ENCODE peak calls at places on chromosomes 13 and 19, in seven cellular contexts. E is HCT116, O is AG09309, V is mammary epithelial cell, U is tibial artery, P is right atrium auricular region, Z is fibroblast of lung. Y is an unnamed sample.

GRCh38 chr13:110483386-110483785 is 78.1 kb downstream of the RAB20 start:
- DNase-seq in E (no peak), O (no peak), V (no peak), U (no peak), P (no peak), Z (no peak), Y (no peak)

GRCh38 chr19:35555301-35556005 is 8.0 kb downstream of the ATP4A start:
- DNase-seq in E (peak), O (no peak), V (peak), U (no peak), P (no peak), Z (peak), Y (peak)

GRCh38 chr13:75061909-75062308 is 420.1 kb downstream of the TBC1D4 start:
- DNase-seq in E (no peak), O (no peak), V (no peak), U (no peak), P (no peak), Z (no peak), Y (no peak)

GRCh38 chr13:79710376-79710775 is 229.4 kb downstream of the NDFIP2 start:
- DNase-seq in E (no peak), O (peak), V (peak), U (no peak), P (no peak), Z (peak), Y (no peak)

GRCh38 chr13:31046711-31047279 is 114.3 kb downstream of the TEX26 start:
- DNase-seq in E (no peak), O (no peak), V (no peak), U (no peak), P (no peak), Z (peak), Y (no peak)

GRCh38 chr13:59865398-59865797 is 298.3 kb downstream of the DIAPH3 start:
- DNase-seq in E (no peak), O (peak), V (no peak), U (no peak), P (no peak), Z (peak), Y (no peak)

GRCh38 chr19:10535613-10536012 is 8.1 kb upstream of the ATG4D start:
- DNase-seq in E (no peak), O (no peak), V (peak), U (no peak), P (no peak), Z (peak), Y (no peak)

GRCh38 chr19:16361926-16362325 is 37.3 kb downstream of the KLF2 start:
- DNase-seq in E (no peak), O (no peak), V (no peak), U (no peak), P (no peak), Z (no peak), Y (no peak)

GRCh38 chr19:46602392-46603194 is 1.5 kb downstream of the CALM3 start:
- DNase-seq in E (no peak), O (no peak), V (no peak), U (peak), P (peak), Z (no peak), Y (no peak)

GRCh38 chr19:17944301-17944700 is 11.5 kb downstream of the CCDC124 start:
- DNase-seq in E (no peak), O (peak), V (peak), U (no peak), P (no peak), Z (peak), Y (no peak)

GRCh38 chr19:16160943-16161560 is 12.3 kb downstream of the CIB3 start:
- DNase-seq in E (peak), O (peak), V (peak), U (no peak), P (no peak), Z (peak), Y (no peak)

GRCh38 chr13:110323172-110323851 is 16.2 kb downstream of the COL4A2 start:
- DNase-seq in E (no peak), O (no peak), V (no peak), U (peak), P (peak), Z (peak), Y (no peak)

GRCh38 chr13:97574926-97575325 is 141.0 kb downstream of the RAP2A start:
- DNase-seq in E (peak), O (no peak), V (peak), U (no peak), P (no peak), Z (peak), Y (peak)
- TF ChIP-seq CTCF in E (peak), O (peak), V (peak), U (peak), P (no peak), Z (peak), Y (peak)

GRCh38 chr13:48493076-48493765 is 39.7 kb downstream of the RCBTB2 start:
- DNase-seq in E (no peak), O (no peak), V (peak), U (no peak), P (no peak), Z (no peak), Y (peak)

GRCh38 chr13:48489666-48490065 is 43.2 kb downstream of the RCBTB2 start:
- DNase-seq in E (no peak), O (no peak), V (no peak), U (no peak), P (no peak), Z (no peak), Y (no peak)

GRCh38 chr13:48490241-48490640 is 42.6 kb downstream of the RCBTB2 start:
- DNase-seq in E (no peak), O (no peak), V (no peak), U (no peak), P (no peak), Z (no peak), Y (no peak)

GRCh38 chr13:48492123-48493075 is 40.5 kb downstream of the RCBTB2 start:
- DNase-seq in E (no peak), O (peak), V (peak), U (peak), P (peak), Z (no peak), Y (peak)

DNA sequence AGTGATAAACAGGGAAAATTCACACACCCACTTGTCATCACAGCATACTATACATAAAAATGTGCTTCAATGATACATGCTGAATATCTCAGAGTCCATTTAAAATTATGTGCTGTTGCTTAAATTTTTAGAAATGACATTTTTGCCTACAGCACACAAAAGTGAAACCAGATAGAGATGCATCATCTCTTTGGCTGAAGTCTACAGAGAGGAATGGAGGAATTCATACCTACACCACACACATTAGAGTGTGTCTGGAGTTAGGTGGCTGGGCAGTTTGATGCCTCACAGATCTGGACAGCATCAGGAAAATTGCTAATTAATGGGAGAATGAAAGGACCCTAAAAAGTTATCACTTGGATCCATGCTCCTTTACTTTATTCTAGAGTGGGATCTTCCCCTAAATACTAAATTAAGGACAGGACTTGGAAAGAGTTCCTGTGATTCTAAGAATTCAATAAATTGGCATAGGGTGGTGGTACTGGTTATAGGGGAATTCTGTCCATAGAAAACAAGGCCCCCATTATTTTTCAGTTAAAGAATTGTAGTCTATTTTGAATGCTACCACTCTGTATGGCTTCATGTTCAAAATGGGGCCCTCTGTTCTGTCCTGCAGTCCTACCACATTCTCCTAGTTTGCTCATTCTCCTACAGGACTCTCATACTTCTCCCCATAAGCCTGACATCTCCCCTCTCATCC is 41.3 kb downstream of the RCBTB2 start:
- DNase-seq in E (no peak), O (no peak), V (peak), U (no peak), P (no peak), Z (no peak), Y (peak)
- H3K4me3 ChIP-seq in E (no peak), O (peak), V (no peak), U (no peak), P (no peak), Z (peak), Y (peak)

GRCh38 chr13:49560270-49561063 is 24.9 kb downstream of the RCBTB1 start:
- DNase-seq in E (no peak), O (no peak), V (peak), U (no peak), P (no peak), Z (peak), Y (no peak)
- TF ChIP-seq CTCF in E (no peak), O (peak), V (peak), U (peak), P (no peak), Z (peak), Y (no peak)

DNA sequence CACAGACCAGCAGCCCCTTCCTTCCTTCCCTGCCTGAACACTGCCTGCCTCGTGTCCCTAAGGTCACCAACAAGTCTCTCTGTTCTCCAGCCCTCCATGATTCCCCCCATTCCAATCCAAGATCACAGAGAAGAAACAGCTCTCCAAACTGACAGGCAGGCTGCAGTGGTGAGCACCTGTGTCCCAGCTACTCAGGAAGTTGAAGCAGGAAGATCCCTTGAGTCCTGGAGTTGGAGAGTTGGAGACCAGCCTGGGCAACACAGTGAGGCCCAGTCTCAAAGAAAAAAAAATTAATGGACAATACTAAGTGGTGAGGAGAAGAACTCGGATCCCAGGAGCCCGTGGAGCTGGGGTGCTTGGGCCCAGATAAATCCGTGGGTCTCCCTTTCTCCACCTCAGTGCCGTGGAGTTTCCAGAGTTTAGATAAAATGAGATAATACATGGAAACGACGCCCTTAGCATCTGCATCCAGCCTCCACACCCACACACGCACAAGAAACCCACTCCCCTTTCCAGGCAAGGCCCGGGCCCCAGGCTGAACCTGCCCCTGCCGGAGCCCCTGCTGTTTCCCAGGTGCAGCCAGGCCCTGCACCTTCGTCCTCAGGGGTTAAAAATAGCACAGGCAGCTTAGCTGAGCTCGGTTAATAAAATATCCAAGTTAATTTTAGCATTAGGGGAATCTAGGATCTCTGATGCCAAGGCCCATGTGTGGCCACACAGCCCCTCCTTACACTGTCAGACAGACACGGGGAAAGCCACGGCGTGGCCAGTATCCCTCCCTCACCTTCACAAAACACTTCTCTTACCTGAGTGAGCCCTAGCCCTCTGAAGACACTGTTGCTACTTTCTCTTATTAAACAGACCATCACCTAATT is 4.7 kb downstream of the RASA3 start:
- DNase-seq in E (no peak), O (no peak), V (no peak), U (no peak), P (no peak), Z (no peak), Y (no peak)
- H3K4me3 ChIP-seq in E (peak), O (no peak), V (no peak), U (no peak), P (no peak), Z (no peak), Y (no peak)

GRCh38 chr13:40780822-40781401 is 8.5 kb upstream of the SLC25A15 start:
- DNase-seq in E (peak), O (no peak), V (no peak), U (no peak), P (peak), Z (peak), Y (no peak)
- TF ChIP-seq CTCF in E (no peak), O (peak), V (no peak), U (no peak), P (no peak), Z (no peak), Y (no peak)

DNA sequence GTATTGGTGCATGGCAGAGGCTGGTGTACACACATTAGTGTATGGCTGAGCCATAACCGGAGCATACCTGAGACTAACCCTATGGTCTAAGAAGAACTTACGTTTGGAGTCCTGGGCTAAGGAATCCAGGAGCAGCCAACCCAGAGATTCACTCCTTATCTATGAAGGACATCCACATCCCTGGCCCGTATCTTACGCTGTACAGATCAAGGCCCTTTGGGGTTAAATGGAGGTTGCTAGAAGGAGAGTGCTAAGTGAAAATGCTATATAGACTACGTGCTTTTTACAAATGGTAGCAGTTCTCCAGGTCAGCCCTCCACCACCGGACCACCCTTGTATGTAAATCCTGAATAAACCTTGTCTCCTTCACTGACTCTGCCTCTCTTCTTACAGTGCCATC is 1.9 kb upstream of the SUGT1 start:
- DNase-seq in E (no peak), O (no peak), V (no peak), U (no peak), P (no peak), Z (no peak), Y (no peak)
- H3K4me3 ChIP-seq in E (peak), O (peak), V (peak), U (peak), P (no peak), Z (peak), Y (peak)

GRCh38 chr19:56085571-56086275 is 35.4 kb downstream of the ZNF787 start:
- DNase-seq in E (no peak), O (no peak), V (peak), U (no peak), P (no peak), Z (no peak), Y (no peak)

GRCh38 chr19:56086671-56087430 is 34.2 kb downstream of the ZNF787 start:
- DNase-seq in E (no peak), O (no peak), V (no peak), U (no peak), P (no peak), Z (no peak), Y (no peak)

GRCh38 chr19:56089344-56089743 is 31.8 kb downstream of the ZNF787 start:
- DNase-seq in E (no peak), O (no peak), V (no peak), U (no peak), P (no peak), Z (no peak), Y (no peak)

GRCh38 chr19:56088454-56089215 is 32.5 kb downstream of the ZNF787 start:
- DNase-seq in E (no peak), O (no peak), V (no peak), U (no peak), P (no peak), Z (no peak), Y (no peak)

GRCh38 chr19:56087647-56088346 is 33.3 kb downstream of the ZNF787 start:
- DNase-seq in E (no peak), O (no peak), V (no peak), U (no peak), P (no peak), Z (no peak), Y (no peak)
- TF ChIP-seq CTCF in E (no peak), O (no peak), V (no peak), U (no peak), P (no peak), Z (no peak), Y (no peak)

DNA sequence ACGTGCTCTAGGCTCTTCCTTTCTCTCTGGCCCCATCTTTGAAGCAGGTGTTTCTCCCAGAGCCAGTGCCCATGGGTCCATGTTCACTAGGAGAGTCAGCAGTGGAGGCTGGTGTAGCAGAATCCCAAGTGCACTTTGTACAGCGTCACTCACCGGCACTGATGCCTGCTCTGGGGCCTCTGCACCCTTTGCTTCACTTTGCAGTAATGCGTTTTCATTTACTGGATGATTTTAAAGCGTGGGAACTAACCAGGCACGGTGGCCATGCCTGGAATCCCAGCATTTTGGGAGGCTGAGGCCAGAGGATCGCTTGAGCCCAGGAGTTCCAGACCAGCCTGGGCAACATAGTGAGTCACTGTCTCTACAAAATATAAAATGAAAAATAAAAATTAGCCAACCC is 30.7 kb downstream of the SLC25A42 start:
- DNase-seq in E (no peak), O (no peak), V (no peak), U (no peak), P (no peak), Z (no peak), Y (no peak)
- H3K4me3 ChIP-seq in E (no peak), O (no peak), V (no peak), U (no peak), P (no peak), Z (no peak), Y (no peak)

GRCh38 chr19:19644054-19644388 is 564 bp upstream of the GMIP start:
- DNase-seq in E (no peak), O (no peak), V (no peak), U (no peak), P (no peak), Z (no peak), Y (no peak)
- TF ChIP-seq CTCF in E (no peak), O (no peak), V (no peak), U (no peak), P (peak), Z (no peak), Y (no peak)